ENCODE peak calls at places on chromosome 9, in six cellular contexts. W is bronchial epithelial cell, V is NCI-H345, C is frontal cortex, G is heart right ventricle, T is NCI-H2171. O is an unnamed sample.

GRCh38 chr9:23914431-23915003 is 88.5 kb upstream of the ELAVL2 start:
- DNase-seq in W (no peak), V (no peak), C (no peak), G (no peak), T (no peak), O (no peak)

GRCh38 chr9:71675857-71676165 is 92.5 kb downstream of the CEMIP2 start:
- DNase-seq in W (peak), V (no peak), C (no peak), G (no peak), T (no peak), O (no peak)

GRCh38 chr9:105912868-105913516 is 218.7 kb downstream of the TMEM38B start:
- DNase-seq in W (peak), V (no peak), C (no peak), G (no peak), T (peak), O (no peak)

GRCh38 chr9:131645078-131645776 is 94.6 kb downstream of the RAPGEF1 start:
- DNase-seq in W (no peak), V (peak), C (no peak), G (no peak), T (no peak), O (peak)

GRCh38 chr9:130311019-130311773 is 45.6 kb downstream of the HMCN2 start:
- DNase-seq in W (no peak), V (no peak), C (no peak), G (no peak), T (no peak), O (no peak)

GRCh38 chr9:77917800-77918199 is 113.8 kb downstream of the GNAQ start:
- DNase-seq in W (no peak), V (no peak), C (no peak), G (no peak), T (no peak), O (no peak)

GRCh38 chr9:131678499-131679111 is 61.3 kb downstream of the RAPGEF1 start:
- DNase-seq in W (peak), V (peak), C (peak), G (peak), T (no peak), O (peak)

GRCh38 chr9:618478-618877 is 223.0 kb upstream of the DMRT1 start:
- DNase-seq in W (peak), V (no peak), C (no peak), G (no peak), T (no peak), O (no peak)

GRCh38 chr9:119868694-119869093 is 499.5 kb upstream of the BRINP1 start:
- DNase-seq in W (no peak), V (peak), C (no peak), G (no peak), T (no peak), O (no peak)

GRCh38 chr9:124254261-124254682 is 3.5 kb upstream of the NEK6 start:
- DNase-seq in W (no peak), V (no peak), C (no peak), G (no peak), T (no peak), O (no peak)

GRCh38 chr9:2230362-2230761 is 215.2 kb downstream of the SMARCA2 start:
- DNase-seq in W (peak), V (no peak), C (no peak), G (no peak), T (no peak), O (no peak)

GRCh38 chr9:96447406-96447805 is 2.6 kb upstream of the HABP4 start:
- DNase-seq in W (no peak), V (no peak), C (no peak), G (no peak), T (no peak), O (no peak)

GRCh38 chr9:12798066-12798770 is 23.4 kb downstream of the LURAP1L start:
- DNase-seq in W (peak), V (no peak), C (no peak), G (no peak), T (peak), O (no peak)

GRCh38 chr9:96052703-96053102 is 177.2 kb downstream of the ERCC6L2 start:
- DNase-seq in W (peak), V (no peak), C (no peak), G (no peak), T (no peak), O (no peak)

GRCh38 chr9:135070198-135070951 is 17.1 kb upstream of the OLFM1 start:
- DNase-seq in W (no peak), V (peak), C (peak), G (no peak), T (peak), O (no peak)

GRCh38 chr9:21966140-21966851 is 27.9 kb downstream of the CDKN2A start:
- DNase-seq in W (no peak), V (no peak), C (no peak), G (no peak), T (no peak), O (no peak)

GRCh38 chr9:70485273-70485858 is 70.9 kb upstream of the KLF9 start:
- DNase-seq in W (no peak), V (no peak), C (no peak), G (peak), T (no peak), O (no peak)

GRCh38 chr9:22157831-22158230 is 148.7 kb upstream of the CDKN2B start:
- DNase-seq in W (no peak), V (no peak), C (no peak), G (no peak), T (no peak), O (no peak)

GRCh38 chr9:137370865-137371520 is 52.0 kb downstream of the EXD3 start:
- DNase-seq in W (no peak), V (no peak), C (peak), G (no peak), T (no peak), O (no peak)

GRCh38 chr9:101028346-101029299 is at the start of gene PLPPR1:
- DNase-seq in W (peak), V (peak), C (peak), G (no peak), T (peak), O (no peak)

GRCh38 chr9:15286288-15286834 is 20.7 kb downstream of the TTC39B start:
- DNase-seq in W (no peak), V (no peak), C (no peak), G (no peak), T (no peak), O (no peak)

GRCh38 chr9:6645153-6646027 is at the start of gene GLDC:
- DNase-seq in W (no peak), V (peak), C (peak), G (peak), T (peak), O (no peak)

GRCh38 chr9:34809504-34810186 is 99.7 kb upstream of the CCL21 start:
- DNase-seq in W (peak), V (no peak), C (peak), G (no peak), T (no peak), O (no peak)

GRCh38 chr9:96062051-96062450 is 186.6 kb downstream of the ERCC6L2 start:
- DNase-seq in W (no peak), V (no peak), C (no peak), G (no peak), T (no peak), O (no peak)

GRCh38 chr9:127739614-127740322 is 4.7 kb upstream of the TOR2A start:
- DNase-seq in W (peak), V (no peak), C (no peak), G (no peak), T (no peak), O (no peak)

GRCh38 chr9:94819161-94819677 is 92.7 kb downstream of the AOPEP start:
- DNase-seq in W (no peak), V (no peak), C (no peak), G (peak), T (no peak), O (no peak)

GRCh38 chr9:128818839-128819715 is 777 bp downstream of the ENDOG start:
- DNase-seq in W (no peak), V (peak), C (peak), G (no peak), T (peak), O (no peak)

GRCh38 chr9:7328453-7328852 is 471.1 kb downstream of the DMAC1 start:
- DNase-seq in W (no peak), V (no peak), C (no peak), G (no peak), T (no peak), O (no peak)

GRCh38 chr9:123622696-123623095 is 266.7 kb downstream of the CRB2 start:
- DNase-seq in W (no peak), V (no peak), C (no peak), G (no peak), T (no peak), O (no peak)

GRCh38 chr9:117963493-117963892 is 259.3 kb downstream of the TLR4 start:
- DNase-seq in W (no peak), V (no peak), C (no peak), G (no peak), T (peak), O (no peak)

GRCh38 chr9:125970340-125970739 is 223.2 kb downstream of the PBX3 start:
- DNase-seq in W (peak), V (no peak), C (no peak), G (no peak), T (no peak), O (no peak)